ENCODE peak calls at places on chromosomes 1 and 21, in four cellular contexts. One of them, this sample, is unnamed.

GRCh38 chr1:199612976-199613774 is 414.3 kb upstream of the NR5A2 start:
- DNase-seq in lower lobe of right lung: no peak
- DNase-seq in stimulated activated CD4-positive, alpha-beta T cell treated with anti-CD3 and anti-CD28 coated beads, Interleukin-4, amount 100 ng/mL, for 24 hours: no peak
- DNase-seq in body of pancreas: no peak
- DNase-seq in this sample: peak; percentile 33

GRCh38 chr1:94855307-94855700 is 35.1 kb downstream of the SLC44A3 start:
- DNase-seq in body of pancreas: no peak
- DNase-seq in stimulated activated CD4-positive, alpha-beta T cell treated with anti-CD3 and anti-CD28 coated beads, Interleukin-4, amount 100 ng/mL, for 24 hours: no peak
- DNase-seq in lower lobe of right lung: no peak
- DNase-seq in this sample: no peak

GRCh38 chr1:172421974-172422604 is 1.6 kb downstream of the C1orf105 start:
- DNase-seq in lower lobe of right lung: no peak
- DNase-seq in body of pancreas: no peak
- DNase-seq in stimulated activated CD4-positive, alpha-beta T cell treated with anti-CD3 and anti-CD28 coated beads, Interleukin-4, amount 100 ng/mL, for 24 hours: no peak
- DNase-seq in this sample: no peak

GRCh38 chr21:33666153-33666552 is 23.9 kb downstream of the ITSN1 start:
- DNase-seq in stimulated activated CD4-positive, alpha-beta T cell treated with anti-CD3 and anti-CD28 coated beads, Interleukin-4, amount 100 ng/mL, for 24 hours: no peak
- DNase-seq in lower lobe of right lung: no peak
- DNase-seq in body of pancreas: no peak
- DNase-seq in this sample: no peak

GRCh38 chr1:193311226-193311948 is 125.0 kb upstream of the B3GALT2 start:
- DNase-seq in body of pancreas: no peak
- DNase-seq in lower lobe of right lung: no peak
- DNase-seq in stimulated activated CD4-positive, alpha-beta T cell treated with anti-CD3 and anti-CD28 coated beads, Interleukin-4, amount 100 ng/mL, for 24 hours: no peak
- DNase-seq in this sample: no peak

GRCh38 chr1:165965857-165966256 is 138.4 kb downstream of the UCK2 start:
- DNase-seq in lower lobe of right lung: no peak
- DNase-seq in body of pancreas: no peak
- DNase-seq in stimulated activated CD4-positive, alpha-beta T cell treated with anti-CD3 and anti-CD28 coated beads, Interleukin-4, amount 100 ng/mL, for 24 hours: no peak
- DNase-seq in this sample: no peak

GRCh38 chr1:84620720-84621313 is 46.6 kb upstream of the CTBS start:
- DNase-seq in body of pancreas: peak; percentile 77
- DNase-seq in stimulated activated CD4-positive, alpha-beta T cell treated with anti-CD3 and anti-CD28 coated beads, Interleukin-4, amount 100 ng/mL, for 24 hours: peak; percentile 76
- DNase-seq in lower lobe of right lung: peak; percentile 84
- DNase-seq in this sample: peak; percentile 90

GRCh38 chr1:195956845-195957244 is 651.4 kb downstream of the KCNT2 start:
- DNase-seq in body of pancreas: no peak
- DNase-seq in stimulated activated CD4-positive, alpha-beta T cell treated with anti-CD3 and anti-CD28 coated beads, Interleukin-4, amount 100 ng/mL, for 24 hours: no peak
- DNase-seq in lower lobe of right lung: no peak
- DNase-seq in this sample: no peak

GRCh38 chr1:234870020-234870378 is 258.6 kb downstream of the TOMM20 start:
- DNase-seq in lower lobe of right lung: no peak
- DNase-seq in stimulated activated CD4-positive, alpha-beta T cell treated with anti-CD3 and anti-CD28 coated beads, Interleukin-4, amount 100 ng/mL, for 24 hours: no peak
- DNase-seq in body of pancreas: no peak
- DNase-seq in this sample: no peak

GRCh38 chr1:1213153-1213918 is 617 bp downstream of the TNFRSF4 start:
- DNase-seq in lower lobe of right lung: no peak
- DNase-seq in stimulated activated CD4-positive, alpha-beta T cell treated with anti-CD3 and anti-CD28 coated beads, Interleukin-4, amount 100 ng/mL, for 24 hours: no peak
- DNase-seq in body of pancreas: no peak
- DNase-seq in this sample: no peak

GRCh38 chr1:59678809-59679228 is 135.9 kb upstream of the HOOK1 start:
- DNase-seq in body of pancreas: no peak
- DNase-seq in stimulated activated CD4-positive, alpha-beta T cell treated with anti-CD3 and anti-CD28 coated beads, Interleukin-4, amount 100 ng/mL, for 24 hours: no peak
- DNase-seq in lower lobe of right lung: no peak
- DNase-seq in this sample: peak; percentile 64

GRCh38 chr21:44687671-44688070 is 5.7 kb upstream of the KRTAP12-1 start:
- DNase-seq in stimulated activated CD4-positive, alpha-beta T cell treated with anti-CD3 and anti-CD28 coated beads, Interleukin-4, amount 100 ng/mL, for 24 hours: no peak
- DNase-seq in lower lobe of right lung: no peak
- DNase-seq in body of pancreas: no peak
- DNase-seq in this sample: no peak

GRCh38 chr1:211229365-211229759 is 29.8 kb upstream of the RCOR3 start:
- DNase-seq in lower lobe of right lung: no peak
- DNase-seq in stimulated activated CD4-positive, alpha-beta T cell treated with anti-CD3 and anti-CD28 coated beads, Interleukin-4, amount 100 ng/mL, for 24 hours: no peak
- DNase-seq in body of pancreas: no peak
- DNase-seq in this sample: no peak

GRCh38 chr1:64263335-64263734 is 59.9 kb downstream of the UBE2U start:
- DNase-seq in body of pancreas: no peak
- DNase-seq in lower lobe of right lung: no peak
- DNase-seq in stimulated activated CD4-positive, alpha-beta T cell treated with anti-CD3 and anti-CD28 coated beads, Interleukin-4, amount 100 ng/mL, for 24 hours: no peak
- DNase-seq in this sample: no peak

GRCh38 chr1:93905734-93906133 is 3.5 kb downstream of the GCLM start:
- DNase-seq in body of pancreas: no peak
- DNase-seq in stimulated activated CD4-positive, alpha-beta T cell treated with anti-CD3 and anti-CD28 coated beads, Interleukin-4, amount 100 ng/mL, for 24 hours: no peak
- DNase-seq in lower lobe of right lung: no peak
- DNase-seq in this sample: peak; percentile 27

GRCh38 chr1:154221815-154222081 is 993 bp downstream of the UBAP2L start:
- DNase-seq in lower lobe of right lung: no peak
- DNase-seq in body of pancreas: no peak
- DNase-seq in stimulated activated CD4-positive, alpha-beta T cell treated with anti-CD3 and anti-CD28 coated beads, Interleukin-4, amount 100 ng/mL, for 24 hours: no peak
- DNase-seq in this sample: no peak

GRCh38 chr1:227786673-227787512 is 28.6 kb upstream of the PRSS38 start:
- DNase-seq in body of pancreas: peak; percentile 31
- DNase-seq in lower lobe of right lung: peak; percentile 57
- DNase-seq in stimulated activated CD4-positive, alpha-beta T cell treated with anti-CD3 and anti-CD28 coated beads, Interleukin-4, amount 100 ng/mL, for 24 hours: no peak
- DNase-seq in this sample: no peak

GRCh38 chr1:104953555-104953954 is 1203.9 kb downstream of the AMY1C start:
- DNase-seq in body of pancreas: no peak
- DNase-seq in lower lobe of right lung: no peak
- DNase-seq in stimulated activated CD4-positive, alpha-beta T cell treated with anti-CD3 and anti-CD28 coated beads, Interleukin-4, amount 100 ng/mL, for 24 hours: no peak
- DNase-seq in this sample: no peak

GRCh38 chr1:46041551-46041950 is 90.9 kb downstream of the PIK3R3 start:
- DNase-seq in body of pancreas: no peak
- DNase-seq in stimulated activated CD4-positive, alpha-beta T cell treated with anti-CD3 and anti-CD28 coated beads, Interleukin-4, amount 100 ng/mL, for 24 hours: no peak
- DNase-seq in lower lobe of right lung: no peak
- DNase-seq in this sample: no peak

GRCh38 chr1:68107771-68108170 is 57.3 kb upstream of the DIRAS3 start:
- DNase-seq in body of pancreas: no peak
- DNase-seq in stimulated activated CD4-positive, alpha-beta T cell treated with anti-CD3 and anti-CD28 coated beads, Interleukin-4, amount 100 ng/mL, for 24 hours: no peak
- DNase-seq in lower lobe of right lung: no peak
- DNase-seq in this sample: peak; percentile 13

GRCh38 chr21:45889115-45889708 is 92.4 kb upstream of the COL6A1 start:
- DNase-seq in stimulated activated CD4-positive, alpha-beta T cell treated with anti-CD3 and anti-CD28 coated beads, Interleukin-4, amount 100 ng/mL, for 24 hours: no peak
- DNase-seq in body of pancreas: no peak
- DNase-seq in lower lobe of right lung: peak; percentile 23
- DNase-seq in this sample: no peak

GRCh38 chr1:160755864-160756616 is 17.0 kb downstream of the SLAMF7 start:
- DNase-seq in stimulated activated CD4-positive, alpha-beta T cell treated with anti-CD3 and anti-CD28 coated beads, Interleukin-4, amount 100 ng/mL, for 24 hours: peak; percentile 32
- DNase-seq in body of pancreas: no peak
- DNase-seq in lower lobe of right lung: no peak
- DNase-seq in this sample: no peak

GRCh38 chr1:85317580-85317979 is 41.1 kb upstream of the BCL10 start:
- DNase-seq in body of pancreas: no peak
- DNase-seq in stimulated activated CD4-positive, alpha-beta T cell treated with anti-CD3 and anti-CD28 coated beads, Interleukin-4, amount 100 ng/mL, for 24 hours: no peak
- DNase-seq in lower lobe of right lung: no peak
- DNase-seq in this sample: no peak

GRCh38 chr21:16863541-16863940 is 649.3 kb upstream of the CXADR start:
- DNase-seq in lower lobe of right lung: no peak
- DNase-seq in stimulated activated CD4-positive, alpha-beta T cell treated with anti-CD3 and anti-CD28 coated beads, Interleukin-4, amount 100 ng/mL, for 24 hours: no peak
- DNase-seq in body of pancreas: no peak
- DNase-seq in this sample: no peak